ENCODE peak calls at places on chromosome 12, in six cellular contexts. M, G, P, A, X and T are unnamed samples.

GRCh38 chr12:132492522-132492921 is 2.6 kb downstream of the FBRSL1 start:
- DNase-seq in P (no peak), A (no peak), X (no peak), M (no peak), G (no peak), T (no peak)

GRCh38 chr12:45268672-45269406 is 52.9 kb downstream of the ANO6 start:
- DNase-seq in M (peak), G (peak), P (peak), A (peak), X (peak), T (peak)

GRCh38 chr12:103800252-103800771 is 40.7 kb downstream of the NT5DC3 start:
- DNase-seq in X (peak), A (peak), M (peak), P (no peak), G (no peak), T (peak)

GRCh38 chr12:66848967-66849366 is 170.1 kb upstream of the GRIP1 start:
- DNase-seq in P (no peak), X (no peak), M (peak), A (no peak), G (no peak), T (peak)

GRCh38 chr12:50637870-50638481 is 125.9 kb upstream of the ATF1 start:
- DNase-seq in A (peak), M (peak), G (no peak), X (no peak), P (no peak), T (no peak)

GRCh38 chr12:5348057-5348456 is 83.9 kb upstream of the NTF3 start:
- DNase-seq in M (no peak), A (no peak), X (no peak), P (no peak), G (no peak), T (no peak)

GRCh38 chr12:39329015-39329414 is 113.9 kb downstream of the KIF21A start:
- DNase-seq in M (no peak), P (no peak), G (no peak), A (peak), X (no peak), T (no peak)

GRCh38 chr12:127083028-127083949 is 1183.7 kb upstream of the TMEM132C start:
- DNase-seq in M (peak), G (peak), P (no peak), X (no peak), A (peak), T (peak)

GRCh38 chr12:69904761-69905160 is 79.7 kb downstream of the MYRFL start:
- DNase-seq in M (no peak), X (no peak), G (no peak), P (no peak), A (peak), T (peak)

GRCh38 chr12:28316067-28316466 is 125.8 kb downstream of the CCDC91 start:
- DNase-seq in P (no peak), X (no peak), A (no peak), M (no peak), G (no peak), T (no peak)

GRCh38 chr12:52147367-52147972 is 44.3 kb downstream of the KRT80 start:
- DNase-seq in G (peak), P (peak), A (peak), M (peak), X (peak), T (peak)

GRCh38 chr12:92927055-92927435 is 2.0 kb downstream of the EEA1 start:
- DNase-seq in X (no peak), P (no peak), A (peak), M (peak), G (no peak), T (no peak)

GRCh38 chr12:131332224-131332623 is 378.5 kb downstream of the ADGRD1 start:
- DNase-seq in X (no peak), M (no peak), A (no peak), P (no peak), G (no peak), T (no peak)

GRCh38 chr12:85872497-85873091 is 1.5 kb upstream of the NTS start:
- DNase-seq in X (no peak), P (no peak), A (peak), G (peak), M (peak), T (peak)

GRCh38 chr12:117377758-117378157 is 16.3 kb upstream of the NOS1 start:
- DNase-seq in M (no peak), G (no peak), A (no peak), P (no peak), X (no peak), T (no peak)

GRCh38 chr12:90355701-90356345 is 599.2 kb downstream of the CCER1 start:
- DNase-seq in M (peak), X (no peak), G (no peak), A (no peak), P (no peak), T (no peak)

GRCh38 chr12:50390284-50390683 is 6.1 kb downstream of the FAM186A start:
- DNase-seq in X (no peak), A (peak), M (peak), P (no peak), G (peak), T (peak)

GRCh38 chr12:106205208-106206069 is 42.4 kb downstream of the CKAP4 start:
- DNase-seq in M (no peak), P (no peak), A (no peak), G (no peak), X (no peak), T (no peak)

GRCh38 chr12:24135158-24135850 is 185.8 kb upstream of the SOX5 start:
- DNase-seq in M (peak), P (no peak), G (no peak), A (no peak), X (no peak), T (no peak)

DNA sequence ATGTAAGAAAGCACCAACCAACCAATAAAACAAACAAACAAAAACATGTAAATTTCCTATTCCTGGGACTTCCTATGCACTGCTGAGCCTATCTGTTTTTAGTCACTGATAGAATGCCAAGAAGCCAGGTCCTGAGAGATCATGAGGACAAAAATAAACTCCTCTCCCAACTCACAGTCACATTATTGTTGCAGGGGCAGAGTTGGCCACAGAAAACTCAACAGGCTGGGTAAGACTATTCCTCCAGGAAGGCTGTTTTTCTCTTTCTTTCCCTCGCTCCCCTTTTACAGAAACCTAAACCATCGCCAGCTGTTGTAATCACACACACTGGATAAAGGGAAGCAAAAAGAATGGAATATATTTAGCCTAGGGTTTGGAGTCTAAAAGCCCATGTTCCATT is 55.8 kb upstream of the METAP2 start:
- DNase-seq in X (no peak), A (no peak), G (no peak), P (no peak), M (no peak), T (no peak)
- H3K4me3 ChIP-seq in X (peak), A (no peak), G (no peak), P (no peak), M (no peak), T (no peak)

GRCh38 chr12:109714913-109715244 is 1.3 kb downstream of the FAM222A start:
- DNase-seq in A (no peak), M (no peak), X (no peak), P (no peak), G (no peak), T (no peak)
- H3K4me3 ChIP-seq in A (no peak), M (peak), X (peak), P (peak), G (peak), T (no peak)

GRCh38 chr12:31853520-31853919 is 105.7 kb upstream of the RESF1 start:
- DNase-seq in P (no peak), G (no peak), M (no peak), A (peak), X (no peak), T (no peak)
- H3K4me3 ChIP-seq in P (no peak), G (no peak), M (no peak), A (no peak), X (no peak), T (no peak)

GRCh38 chr12:107929436-107929835 is 154.9 kb downstream of the ASCL4 start:
- DNase-seq in M (peak), P (no peak), X (no peak), G (peak), A (peak), T (peak)
- H3K4me3 ChIP-seq in M (no peak), P (no peak), X (no peak), G (no peak), A (no peak), T (no peak)

GRCh38 chr12:14400599-14400998 is 35.1 kb downstream of the ATF7IP start:
- DNase-seq in G (no peak), P (no peak), A (no peak), X (no peak), M (no peak), T (no peak)

GRCh38 chr12:14396071-14396470 is 30.6 kb downstream of the ATF7IP start:
- DNase-seq in A (no peak), X (no peak), P (no peak), M (peak), G (no peak), T (no peak)

GRCh38 chr12:14402697-14403096 is 37.2 kb downstream of the ATF7IP start:
- DNase-seq in A (no peak), P (no peak), M (no peak), X (no peak), G (no peak), T (no peak)

GRCh38 chr12:14403293-14403692 is 37.8 kb downstream of the ATF7IP start:
- DNase-seq in X (no peak), P (no peak), A (no peak), G (no peak), M (no peak), T (no peak)

DNA sequence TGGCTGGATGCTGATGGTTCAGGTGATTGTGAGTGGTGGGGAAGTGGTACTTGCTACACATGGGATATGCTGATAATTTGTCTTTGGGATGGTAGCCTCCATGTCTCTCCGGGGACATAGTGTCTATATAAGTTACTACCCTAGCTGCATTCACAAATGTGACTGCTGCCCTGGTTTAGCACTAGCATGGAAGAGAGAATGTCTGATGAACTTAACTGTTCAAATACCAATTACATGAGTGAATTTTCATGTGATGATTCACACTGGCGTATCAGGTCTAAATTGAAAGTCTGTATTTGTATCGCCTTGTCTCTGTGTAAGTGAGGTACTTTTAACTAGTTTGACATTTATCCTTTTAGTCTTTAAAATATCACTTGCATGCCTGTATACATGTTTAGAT is 34.4 kb downstream of the ATF7IP start:
- DNase-seq in P (no peak), X (no peak), M (no peak), G (no peak), A (peak), T (no peak)
- H3K4me3 ChIP-seq in P (no peak), X (no peak), M (no peak), G (no peak), A (peak), T (no peak)